ENCODE peak calls at places on chromosomes 1 and 21, in five cellular contexts. G, D, O, B and K are unnamed samples.

GRCh38 chr1:94235189-94236020 is 2.0 kb downstream of the ARHGAP29 start:
- DNase-seq in O (no peak), G (no peak), B (no peak), D (no peak), K (no peak)

GRCh38 chr1:119116725-119117124 is 23.7 kb downstream of the WARS2 start:
- DNase-seq in G (no peak), B (no peak), D (no peak), O (no peak), K (no peak)

GRCh38 chr1:67889940-67890567 is 56.8 kb upstream of the GNG12 start:
- DNase-seq in D (no peak), O (no peak), B (no peak), G (peak), K (peak)

GRCh38 chr1:98749152-98749756 is 87.7 kb downstream of the SNX7 start:
- DNase-seq in O (peak), B (no peak), G (no peak), D (no peak), K (no peak)

GRCh38 chr21:45418301-45419071 is 13.5 kb downstream of the COL18A1 start:
- DNase-seq in D (peak), O (no peak), G (no peak), B (no peak), K (no peak)

GRCh38 chr1:155976062-155976912 is 2.1 kb downstream of the ARHGEF2 start:
- DNase-seq in D (peak), O (no peak), G (peak), B (no peak), K (peak)

GRCh38 chr21:41631564-41632461 is 123.9 kb upstream of the TMPRSS2 start:
- DNase-seq in O (peak), D (no peak), G (no peak), B (no peak), K (no peak)

GRCh38 chr1:67635055-67635809 is 49.8 kb upstream of the GADD45A start:
- DNase-seq in G (no peak), D (no peak), O (no peak), B (no peak), K (no peak)

GRCh38 chr1:6347641-6348487 is 45.7 kb downstream of the ACOT7 start:
- DNase-seq in O (peak), B (peak), G (no peak), D (no peak), K (peak)

GRCh38 chr1:15577691-15578090 is 7.2 kb downstream of the AGMAT start:
- DNase-seq in D (no peak), O (no peak), B (no peak), G (no peak), K (no peak)

GRCh38 chr21:25956993-25957714 is 213.4 kb downstream of the APP start:
- DNase-seq in D (no peak), O (no peak), B (no peak), G (peak), K (no peak)

GRCh38 chr1:2102753-2103152 is 52.5 kb downstream of the PRKCZ start:
- DNase-seq in O (no peak), B (no peak), G (no peak), D (peak), K (no peak)

GRCh38 chr1:22204989-22205913 is 62.4 kb upstream of the WNT4 start:
- DNase-seq in O (no peak), B (no peak), G (no peak), D (no peak), K (no peak)

GRCh38 chr1:205582046-205582445 is 49.8 kb downstream of the ELK4 start:
- DNase-seq in B (no peak), O (no peak), D (no peak), G (no peak), K (no peak)

GRCh38 chr1:92299477-92300125 is 742 bp downstream of the RPAP2 start:
- DNase-seq in O (no peak), D (no peak), G (no peak), B (no peak), K (no peak)

GRCh38 chr1:160522622-160523345 is at the start of gene SLAMF6:
- DNase-seq in G (no peak), B (no peak), O (peak), D (no peak), K (peak)

GRCh38 chr21:44947111-44947929 is 7.5 kb downstream of the SLX9 start:
- DNase-seq in B (no peak), G (no peak), D (peak), O (no peak), K (no peak)

GRCh38 chr1:46806196-46807020 is 7.6 kb downstream of the CYP4B1 start:
- DNase-seq in G (no peak), O (peak), D (peak), B (no peak), K (no peak)

GRCh38 chr1:202249846-202250245 is 56.2 kb downstream of the LGR6 start:
- DNase-seq in O (no peak), B (no peak), D (no peak), G (no peak), K (no peak)

GRCh38 chr1:44792736-44793502 is 4.9 kb upstream of the BEST4 start:
- DNase-seq in B (no peak), O (no peak), D (no peak), G (no peak), K (no peak)

GRCh38 chr1:203057831-203058673 is 27.8 kb downstream of the MYOG start:
- DNase-seq in D (no peak), G (no peak), O (peak), B (no peak), K (no peak)